ENCODE peak calls at places on chromosomes 6 and 20, in four cellular contexts. One of them, this sample, is unnamed. For H3K9me3 and H3K36me3, the result is how much of the 10 kb centered on the place peaks cover.

GRCh38 chr20:631091-631490 is 21.0 kb upstream of the TCF15 start:
- DNase-seq in aorta: no peak
- DNase-seq in GM12878: no peak
- DNase-seq in tibial artery: no peak
- DNase-seq in this sample: no peak

GRCh38 chr6:142737368-142738060 is 207.5 kb downstream of the HIVEP2 start:
- DNase-seq in aorta: no peak
- DNase-seq in GM12878: no peak
- DNase-seq in tibial artery: no peak
- DNase-seq in this sample: no peak

GRCh38 chr6:29005183-29005885 is at the start of gene ZNF311:
- DNase-seq in tibial artery: peak
- DNase-seq in aorta: peak
- DNase-seq in GM12878: no peak
- DNase-seq in this sample: peak

GRCh38 chr20:33859157-33859695 is 48.1 kb downstream of the CHMP4B start:
- DNase-seq in GM12878: no peak
- DNase-seq in tibial artery: no peak
- DNase-seq in aorta: no peak
- DNase-seq in this sample: peak

GRCh38 chr20:10487354-10488115 is 52.4 kb downstream of the SLX4IP start:
- DNase-seq in aorta: no peak
- DNase-seq in tibial artery: no peak
- DNase-seq in GM12878: no peak
- DNase-seq in this sample: no peak

GRCh38 chr6:49025273-49026240 is 437.5 kb downstream of the MMUT start:
- DNase-seq in GM12878: no peak
- DNase-seq in tibial artery: no peak
- DNase-seq in aorta: no peak
- DNase-seq in this sample: no peak

GRCh38 chr6:39214846-39215639 is 14.2 kb downstream of the KCNK5 start:
- DNase-seq in aorta: no peak
- DNase-seq in tibial artery: no peak
- DNase-seq in GM12878: no peak
- DNase-seq in this sample: peak

GRCh38 chr6:80143312-80143960 is 37.0 kb downstream of the BCKDHB start:
- DNase-seq in aorta: peak
- DNase-seq in GM12878: no peak
- DNase-seq in tibial artery: peak
- DNase-seq in this sample: peak

GRCh38 chr20:19098806-19099578 is 113.5 kb upstream of the SLC24A3 start:
- DNase-seq in aorta: no peak
- DNase-seq in GM12878: no peak
- DNase-seq in tibial artery: no peak
- DNase-seq in this sample: no peak

GRCh38 chr6:143878272-143878760 is 14.0 kb downstream of the ZC2HC1B start:
- DNase-seq in GM12878: no peak
- DNase-seq in tibial artery: no peak
- DNase-seq in aorta: no peak
- DNase-seq in this sample: no peak

GRCh38 chr20:46174469-46175126 is 56.5 kb downstream of the CD40 start:
- DNase-seq in tibial artery: no peak
- DNase-seq in aorta: peak
- DNase-seq in GM12878: no peak
- DNase-seq in this sample: peak

GRCh38 chr6:89944826-89945407 is 50.6 kb downstream of the GJA10 start:
- DNase-seq in tibial artery: no peak
- DNase-seq in aorta: no peak
- DNase-seq in GM12878: no peak
- DNase-seq in this sample: no peak

GRCh38 chr6:32047539-32047854 is 9.3 kb downstream of the CYP21A2 start:
- DNase-seq in tibial artery: no peak
- DNase-seq in GM12878: no peak
- DNase-seq in aorta: no peak
- DNase-seq in this sample: no peak
- H3K4me3 ChIP-seq in tibial artery: no peak
- H3K4me3 ChIP-seq in GM12878: no peak
- H3K4me3 ChIP-seq in aorta: no peak
- H3K4me3 ChIP-seq in this sample: no peak

GRCh38 chr6:24672573-24673182 is 5.8 kb downstream of the ACOT13 start:
- DNase-seq in GM12878: no peak
- DNase-seq in tibial artery: no peak
- DNase-seq in aorta: no peak
- DNase-seq in this sample: no peak
- H3K9me3 ChIP-seq in GM12878: under half
- H3K9me3 ChIP-seq in tibial artery: under half
- H3K9me3 ChIP-seq in aorta: under half
- H3K9me3 ChIP-seq in this sample: under half

GRCh38 chr6:37320649-37321048 is 33.1 kb upstream of the RNF8 start:
- DNase-seq in aorta: no peak
- DNase-seq in tibial artery: no peak
- DNase-seq in GM12878: no peak
- DNase-seq in this sample: no peak
- H3K36me3 ChIP-seq in aorta: under half
- H3K36me3 ChIP-seq in tibial artery: half or more
- H3K36me3 ChIP-seq in GM12878: under half
- H3K36me3 ChIP-seq in this sample: under half

DNA sequence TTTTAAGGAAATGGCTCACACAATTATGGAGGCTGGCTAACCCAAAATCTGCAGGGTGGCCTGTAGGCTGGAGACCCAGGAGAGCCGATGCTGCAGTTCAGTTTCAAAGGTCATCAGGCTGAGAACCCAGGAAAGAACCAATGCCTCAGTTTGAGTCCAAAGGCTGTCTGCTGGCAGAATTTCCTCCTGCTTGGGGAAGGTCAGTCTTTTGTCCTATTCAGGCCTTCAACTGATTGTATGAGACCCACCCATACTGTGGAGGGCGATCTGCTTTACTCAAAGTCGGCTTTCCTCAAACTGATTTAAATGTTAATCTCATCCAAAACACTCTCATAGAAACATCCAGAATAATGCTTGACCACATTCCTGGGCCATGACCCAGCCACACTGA is 189.7 kb upstream of the CDYL start:
- DNase-seq in GM12878: no peak
- DNase-seq in tibial artery: no peak
- DNase-seq in aorta: no peak
- DNase-seq in this sample: no peak
- H3K4me3 ChIP-seq in GM12878: no peak
- H3K4me3 ChIP-seq in tibial artery: no peak
- H3K4me3 ChIP-seq in aorta: no peak
- H3K4me3 ChIP-seq in this sample: no peak

DNA sequence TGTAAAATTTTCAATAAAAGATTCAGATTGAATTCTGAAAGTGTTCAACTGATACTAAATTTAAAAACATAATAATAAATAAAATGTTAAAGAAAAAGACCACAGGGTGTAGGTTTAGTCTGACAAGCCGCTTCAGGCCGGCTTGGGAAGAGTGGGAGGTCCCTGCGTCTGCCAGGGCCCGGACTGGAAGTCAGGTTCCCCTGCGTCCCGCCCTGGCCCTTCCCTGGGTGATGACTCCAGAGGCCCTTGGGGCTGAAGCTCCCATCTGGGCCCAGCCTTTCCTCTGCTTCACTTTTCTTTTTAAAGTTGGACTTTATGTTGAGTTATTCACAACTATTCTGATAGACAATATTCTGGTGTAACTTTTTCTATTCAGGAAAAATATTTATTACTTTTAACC is 93.3 kb downstream of the SMOC2 start:
- DNase-seq in tibial artery: no peak
- DNase-seq in GM12878: no peak
- DNase-seq in aorta: no peak
- DNase-seq in this sample: no peak
- H3K9me3 ChIP-seq in tibial artery: under half
- H3K9me3 ChIP-seq in GM12878: under half
- H3K9me3 ChIP-seq in aorta: under half
- H3K9me3 ChIP-seq in this sample: under half

DNA sequence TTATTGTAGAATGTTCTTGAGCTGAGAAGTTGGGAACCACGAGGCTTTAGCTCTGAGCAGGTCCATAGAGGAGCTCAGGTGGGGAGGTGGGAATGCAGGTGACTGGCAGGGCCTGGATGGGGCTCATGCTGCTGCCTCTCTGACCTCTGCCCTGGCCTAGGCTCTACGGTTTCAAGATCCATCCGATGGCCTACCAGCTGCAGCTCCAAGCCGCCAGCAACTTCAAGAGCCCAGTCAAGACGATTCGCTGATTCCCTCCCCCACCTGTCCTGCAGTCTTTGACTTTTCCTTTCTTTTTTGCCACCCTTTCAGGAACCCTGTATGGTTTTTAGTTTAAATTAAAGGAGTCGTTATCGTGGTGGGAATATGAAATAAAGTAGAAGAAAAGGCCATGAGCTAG is at the start of gene LY6G5B:
- DNase-seq in GM12878: no peak
- DNase-seq in tibial artery: no peak
- DNase-seq in aorta: no peak
- DNase-seq in this sample: no peak
- H3K36me3 ChIP-seq in GM12878: under half
- H3K36me3 ChIP-seq in tibial artery: half or more
- H3K36me3 ChIP-seq in aorta: under half
- H3K36me3 ChIP-seq in this sample: under half

GRCh38 chr20:59724457-59725366 is 120.4 kb downstream of the PHACTR3 start:
- DNase-seq in tibial artery: peak
- DNase-seq in aorta: no peak
- DNase-seq in GM12878: no peak
- DNase-seq in this sample: no peak

GRCh38 chr20:59725476-59726119 is 121.3 kb downstream of the PHACTR3 start:
- DNase-seq in aorta: no peak
- DNase-seq in tibial artery: peak
- DNase-seq in GM12878: no peak
- DNase-seq in this sample: peak

GRCh38 chr20:59723108-59723500 is 118.8 kb downstream of the PHACTR3 start:
- DNase-seq in GM12878: no peak
- DNase-seq in aorta: no peak
- DNase-seq in tibial artery: peak
- DNase-seq in this sample: no peak

GRCh38 chr20:59726196-59726595 is 121.9 kb downstream of the PHACTR3 start:
- DNase-seq in aorta: no peak
- DNase-seq in tibial artery: no peak
- DNase-seq in GM12878: no peak
- DNase-seq in this sample: no peak

DNA sequence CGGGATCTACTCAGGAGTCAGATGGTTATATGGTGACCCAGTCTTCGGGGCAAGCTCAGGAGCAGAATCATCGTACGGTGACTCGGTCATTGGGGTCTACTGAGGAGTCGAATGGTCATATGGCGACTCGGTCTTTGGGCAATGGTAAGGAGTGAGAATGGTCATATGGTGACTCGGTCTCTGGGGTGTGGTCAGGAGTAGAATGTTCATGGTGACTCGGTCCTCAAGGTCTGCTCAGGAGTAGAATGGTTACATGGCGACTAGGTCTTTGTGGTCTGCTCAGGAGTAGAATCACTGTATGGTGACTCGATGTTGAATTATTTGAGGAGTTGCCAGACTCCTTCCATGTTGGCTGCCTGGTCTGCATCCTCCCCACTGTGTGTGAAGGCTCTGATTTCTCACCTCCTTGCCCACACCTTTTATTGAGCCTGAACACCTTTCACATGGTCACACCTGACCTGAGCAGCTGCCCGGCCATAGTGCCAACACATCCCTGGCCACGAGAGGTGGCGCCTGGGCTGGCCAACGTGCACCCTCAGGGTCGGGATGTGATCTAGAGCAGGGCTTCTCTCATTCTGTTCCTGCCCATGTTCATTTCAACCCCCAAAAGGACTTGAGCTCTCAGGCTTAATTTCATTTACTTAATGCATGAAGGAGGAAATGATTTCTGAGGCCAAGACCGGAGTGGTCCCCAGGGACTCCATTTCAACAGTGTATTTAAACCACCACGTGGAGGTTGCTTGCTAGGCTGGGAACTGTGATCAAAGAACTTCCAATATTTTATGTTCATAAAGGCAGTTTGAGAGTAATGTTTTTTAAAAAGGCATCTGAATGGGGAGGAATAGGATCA is 119.5 kb downstream of the PHACTR3 start:
- DNase-seq in GM12878: no peak
- DNase-seq in aorta: no peak
- DNase-seq in tibial artery: peak
- DNase-seq in this sample: peak
- H3K4me3 ChIP-seq in GM12878: no peak
- H3K4me3 ChIP-seq in aorta: no peak
- H3K4me3 ChIP-seq in tibial artery: no peak
- H3K4me3 ChIP-seq in this sample: no peak

GRCh38 chr6:105965042-105965760 is 120.9 kb upstream of the PRDM1 start:
- DNase-seq in aorta: no peak
- DNase-seq in tibial artery: no peak
- DNase-seq in GM12878: no peak
- DNase-seq in this sample: no peak

GRCh38 chr6:105972440-105972839 is 113.7 kb upstream of the PRDM1 start:
- DNase-seq in aorta: no peak
- DNase-seq in GM12878: no peak
- DNase-seq in tibial artery: no peak
- DNase-seq in this sample: no peak

GRCh38 chr6:105968230-105968954 is 117.7 kb upstream of the PRDM1 start:
- DNase-seq in tibial artery: no peak
- DNase-seq in GM12878: no peak
- DNase-seq in aorta: no peak
- DNase-seq in this sample: no peak

DNA sequence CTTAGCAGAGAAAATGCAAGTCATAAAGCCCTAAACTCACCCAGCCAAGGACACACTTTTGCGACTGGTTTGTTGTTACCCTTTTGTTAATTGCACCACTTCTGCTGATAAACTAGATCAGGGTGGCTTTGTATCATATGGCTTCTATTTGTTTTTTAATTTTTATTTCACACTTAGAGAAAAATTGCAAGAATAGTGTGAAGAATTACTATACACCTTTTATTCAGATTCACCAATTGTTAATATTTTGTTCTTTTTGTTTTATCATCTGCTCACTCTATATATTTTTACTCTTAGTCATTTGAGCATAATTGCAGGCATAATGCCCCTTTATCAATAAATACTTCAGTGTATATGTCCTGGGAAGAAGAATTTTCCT is 117.2 kb upstream of the PRDM1 start:
- DNase-seq in tibial artery: no peak
- DNase-seq in aorta: no peak
- DNase-seq in GM12878: no peak
- DNase-seq in this sample: no peak
- H3K9me3 ChIP-seq in tibial artery: under half
- H3K9me3 ChIP-seq in aorta: under half
- H3K9me3 ChIP-seq in GM12878: under half
- H3K9me3 ChIP-seq in this sample: under half

DNA sequence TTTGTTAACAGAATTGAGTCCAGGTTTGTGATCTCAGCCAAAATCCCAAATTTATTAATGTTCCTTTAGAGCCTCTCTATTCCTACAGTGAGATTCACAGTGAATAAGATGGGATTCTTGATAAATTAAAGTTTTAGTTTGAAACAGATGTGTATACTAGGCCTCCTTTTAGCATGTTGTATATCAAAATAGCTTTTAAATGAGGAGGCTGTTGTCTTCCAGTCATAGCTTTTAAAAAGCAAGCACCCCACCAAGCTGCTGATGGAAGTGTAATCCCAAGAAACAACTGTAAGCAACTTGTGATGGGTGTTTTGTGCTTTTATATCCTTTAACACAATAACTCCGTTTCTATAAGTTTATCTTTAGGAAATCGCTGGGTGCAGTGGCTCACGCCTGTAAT is 7.0 kb downstream of the GTF2H5 start:
- DNase-seq in aorta: no peak
- DNase-seq in GM12878: no peak
- DNase-seq in tibial artery: no peak
- DNase-seq in this sample: no peak
- H3K36me3 ChIP-seq in aorta: under half
- H3K36me3 ChIP-seq in GM12878: under half
- H3K36me3 ChIP-seq in tibial artery: under half
- H3K36me3 ChIP-seq in this sample: under half

GRCh38 chr6:1890987-1891386 is 281.3 kb downstream of the FOXC1 start:
- DNase-seq in GM12878: no peak
- DNase-seq in aorta: no peak
- DNase-seq in tibial artery: no peak
- DNase-seq in this sample: no peak
- H3K4me3 ChIP-seq in GM12878: no peak
- H3K4me3 ChIP-seq in aorta: no peak
- H3K4me3 ChIP-seq in tibial artery: no peak
- H3K4me3 ChIP-seq in this sample: no peak

This sample was measured in MG63.